ENCODE peak calls at places on chromosomes 4 and X, in nine cellular contexts. P, K, V, I, D, B, L, G and F are unnamed samples.

GRCh38 chrX:27680726-27681125 is 90.6 kb downstream of the DCAF8L2 start:
- DNase-seq in P (no peak), K (no peak), V (no peak), I (no peak), D (no peak), B (peak), L (no peak), G (no peak), F (no peak)

GRCh38 chr4:184815046-184815877 is 10.5 kb downstream of the ACSL1 start:
- DNase-seq in P (peak), K (peak), V (peak), I (peak), D (no peak), B (peak), L (peak), G (no peak), F (no peak)

GRCh38 chrX:77505227-77505626 is 58.0 kb downstream of the FGF16 start:
- DNase-seq in P (peak), K (no peak), V (no peak), I (no peak), D (no peak), B (no peak), L (no peak), G (no peak), F (no peak)

GRCh38 chr4:53777244-53777984 is 186.1 kb upstream of the LNX1 start:
- DNase-seq in P (peak), K (no peak), V (no peak), I (peak), D (no peak), B (peak), L (peak), G (no peak), F (no peak)

GRCh38 chr4:73726000-73726399 is 14.4 kb upstream of the CXCL8 start:
- DNase-seq in P (peak), K (peak), V (peak), I (peak), D (no peak), B (peak), L (peak), G (no peak), F (no peak)

GRCh38 chr4:166432842-166433241 is 559.8 kb downstream of the TLL1 start:
- DNase-seq in P (no peak), K (no peak), V (no peak), I (peak), D (no peak), B (peak), L (no peak), G (no peak), F (no peak)

GRCh38 chr4:37728064-37728463 is 41.9 kb upstream of the RELL1 start:
- DNase-seq in P (no peak), K (no peak), V (no peak), I (no peak), D (no peak), B (peak), L (no peak), G (no peak), F (no peak)

GRCh38 chrX:121958886-121959285 is 911.5 kb downstream of the GLUD2 start:
- DNase-seq in P (no peak), K (no peak), V (no peak), I (peak), D (no peak), B (peak), L (no peak), G (no peak), F (no peak)

GRCh38 chrX:41086627-41086932 is 1.3 kb downstream of the USP9X start:
- DNase-seq in P (no peak), K (no peak), V (no peak), I (no peak), D (no peak), B (no peak), L (peak), G (no peak), F (no peak)

GRCh38 chr4:83009529-83009928 is 1.1 kb downstream of the LIN54 start:
- DNase-seq in P (peak), K (no peak), V (no peak), I (no peak), D (no peak), B (no peak), L (no peak), G (no peak), F (no peak)

GRCh38 chrX:24100713-24101112 is 46.0 kb downstream of the EIF2S3 start:
- DNase-seq in P (no peak), K (no peak), V (no peak), I (peak), D (no peak), B (no peak), L (no peak), G (no peak), F (no peak)

GRCh38 chr4:82968972-82969371 is 41.7 kb downstream of the LIN54 start:
- DNase-seq in P (no peak), K (no peak), V (no peak), I (no peak), D (no peak), B (no peak), L (no peak), G (no peak), F (no peak)

GRCh38 chr4:53695540-53696463 is 104.5 kb upstream of the LNX1 start:
- DNase-seq in P (no peak), K (no peak), V (no peak), I (peak), D (no peak), B (no peak), L (no peak), G (no peak), F (no peak)

GRCh38 chrX:133794151-133794550 is 191.2 kb downstream of the GPC3 start:
- DNase-seq in P (no peak), K (no peak), V (no peak), I (no peak), D (no peak), B (no peak), L (no peak), G (no peak), F (no peak)

GRCh38 chrX:152892999-152893605 is 4.8 kb upstream of the ZNF185 start:
- DNase-seq in P (no peak), K (no peak), V (no peak), I (no peak), D (no peak), B (no peak), L (no peak), G (no peak), F (no peak)

GRCh38 chrX:308821-309520 is 9.6 kb downstream of the GTPBP6 start:
- DNase-seq in P (no peak), K (no peak), V (no peak), I (no peak), D (no peak), B (no peak), L (no peak), G (no peak), F (no peak)

GRCh38 chrX:129737921-129738320 is 858 bp upstream of the XPNPEP2 start:
- DNase-seq in P (no peak), K (no peak), V (no peak), I (peak), D (no peak), B (peak), L (no peak), G (no peak), F (no peak)

GRCh38 chr4:137343221-137343620 is 189.1 kb downstream of the PCDH18 start:
- DNase-seq in P (no peak), K (no peak), V (no peak), I (no peak), D (no peak), B (no peak), L (no peak), G (no peak), F (no peak)

GRCh38 chrX:152817082-152817744 is 13.3 kb downstream of the CETN2 start:
- DNase-seq in P (peak), K (peak), V (peak), I (peak), D (no peak), B (peak), L (no peak), G (no peak), F (no peak)

GRCh38 chr4:141705747-141706377 is 69.5 kb downstream of the IL15 start:
- DNase-seq in P (peak), K (no peak), V (no peak), I (no peak), D (no peak), B (no peak), L (no peak), G (no peak), F (no peak)

GRCh38 chrX:38807873-38808272 is 6.6 kb downstream of the MID1IP1 start:
- DNase-seq in P (no peak), K (no peak), V (no peak), I (peak), D (no peak), B (no peak), L (no peak), G (no peak), F (no peak)

GRCh38 chr4:137471461-137471860 is 60.8 kb downstream of the PCDH18 start:
- DNase-seq in P (no peak), K (no peak), V (no peak), I (no peak), D (peak), B (no peak), L (no peak), G (no peak), F (no peak)

GRCh38 chr4:129362685-129363274 is 266.8 kb downstream of the C4orf33 start:
- DNase-seq in P (peak), K (peak), V (peak), I (peak), D (peak), B (peak), L (no peak), G (peak), F (peak)

GRCh38 chrX:13826770-13827169 is 9.9 kb upstream of the GPM6B start:
- DNase-seq in P (no peak), K (no peak), V (no peak), I (no peak), D (no peak), B (no peak), L (no peak), G (no peak), F (no peak)

GRCh38 chrX:134396174-134396573 is 63.8 kb upstream of the HPRT1 start:
- DNase-seq in P (peak), K (peak), V (no peak), I (peak), D (peak), B (peak), L (peak), G (no peak), F (no peak)

GRCh38 chr4:177047851-177048174 is 255.1 kb upstream of the VEGFC start:
- DNase-seq in P (no peak), K (no peak), V (no peak), I (peak), D (no peak), B (peak), L (no peak), G (no peak), F (no peak)

GRCh38 chr4:7434766-7435150 is at the start of gene PSAPL1:
- DNase-seq in P (no peak), K (peak), V (peak), I (peak), D (no peak), B (peak), L (no peak), G (no peak), F (no peak)

GRCh38 chrX:93977641-93978040 is 303.6 kb downstream of the FAM133A start:
- DNase-seq in P (no peak), K (no peak), V (no peak), I (no peak), D (no peak), B (no peak), L (no peak), G (no peak), F (no peak)

GRCh38 chr4:161767116-161767515 is 396.7 kb downstream of the FSTL5 start:
- DNase-seq in P (no peak), K (no peak), V (no peak), I (peak), D (no peak), B (peak), L (no peak), G (no peak), F (no peak)

GRCh38 chr4:83793481-83793880 is 257.6 kb downstream of the GPAT3 start:
- DNase-seq in P (no peak), K (no peak), V (no peak), I (no peak), D (no peak), B (no peak), L (no peak), G (no peak), F (no peak)

GRCh38 chr4:14865804-14866203 is 136.5 kb upstream of the CPEB2 start:
- DNase-seq in P (no peak), K (no peak), V (no peak), I (no peak), D (no peak), B (no peak), L (no peak), G (no peak), F (no peak)

GRCh38 chrX:20128678-20129077 is 12.0 kb upstream of the MAP7D2 start:
- DNase-seq in P (no peak), K (no peak), V (no peak), I (no peak), D (no peak), B (peak), L (no peak), G (no peak), F (no peak)

GRCh38 chr4:142660728-142661127 is 185.4 kb downstream of the INPP4B start:
- DNase-seq in P (no peak), K (no peak), V (no peak), I (no peak), D (no peak), B (no peak), L (no peak), G (no peak), F (no peak)

GRCh38 chr4:184534511-184535391 is 60.4 kb upstream of the IRF2 start:
- DNase-seq in P (peak), K (no peak), V (peak), I (peak), D (no peak), B (peak), L (peak), G (no peak), F (no peak)

GRCh38 chr4:150411527-150411926 is 170.4 kb upstream of the MAB21L2 start:
- DNase-seq in P (no peak), K (no peak), V (no peak), I (no peak), D (no peak), B (no peak), L (no peak), G (no peak), F (no peak)

GRCh38 chr4:174136013-174136412 is 147.5 kb downstream of the FBXO8 start:
- DNase-seq in P (no peak), K (no peak), V (no peak), I (peak), D (peak), B (no peak), L (no peak), G (no peak), F (no peak)

GRCh38 chr4:169243808-169244207 is 26.9 kb downstream of the SH3RF1 start:
- DNase-seq in P (no peak), K (no peak), V (no peak), I (peak), D (no peak), B (peak), L (peak), G (no peak), F (no peak)